ENCODE peak calls at places on chromosome X, in seven cellular contexts. One of them, this sample, is unnamed.

GRCh38 chrX:19698125-19698524 is 182.8 kb upstream of the MAP3K15 start:
- DNase-seq in breast epithelium: no peak
- DNase-seq in amniotic stem cell: no peak
- DNase-seq in bronchial epithelial cell: peak
- DNase-seq in upper lobe of right lung: no peak
- DNase-seq in stimulated activated CD8-positive, alpha-beta memory T cell treated with anti-CD3 and anti-CD28 coated beads, Interleukin-4, amount 100 ng/mL, for 4 hours: no peak
- DNase-seq in osteocyte: no peak
- DNase-seq in this sample: no peak

GRCh38 chrX:45623266-45623665 is 422.6 kb upstream of the DIPK2B start:
- DNase-seq in upper lobe of right lung: no peak
- DNase-seq in amniotic stem cell: peak
- DNase-seq in osteocyte: no peak
- DNase-seq in stimulated activated CD8-positive, alpha-beta memory T cell treated with anti-CD3 and anti-CD28 coated beads, Interleukin-4, amount 100 ng/mL, for 4 hours: no peak
- DNase-seq in bronchial epithelial cell: peak
- DNase-seq in breast epithelium: no peak
- DNase-seq in this sample: no peak

GRCh38 chrX:71533850-71534515 is 1.1 kb downstream of the OGT start:
- DNase-seq in breast epithelium: no peak
- DNase-seq in bronchial epithelial cell: peak
- DNase-seq in amniotic stem cell: no peak
- DNase-seq in stimulated activated CD8-positive, alpha-beta memory T cell treated with anti-CD3 and anti-CD28 coated beads, Interleukin-4, amount 100 ng/mL, for 4 hours: peak
- DNase-seq in osteocyte: no peak
- DNase-seq in upper lobe of right lung: peak
- DNase-seq in this sample: no peak

GRCh38 chrX:2320580-2321327 is 180.0 kb downstream of the DHRSX start:
- DNase-seq in stimulated activated CD8-positive, alpha-beta memory T cell treated with anti-CD3 and anti-CD28 coated beads, Interleukin-4, amount 100 ng/mL, for 4 hours: no peak
- DNase-seq in amniotic stem cell: no peak
- DNase-seq in bronchial epithelial cell: peak
- DNase-seq in breast epithelium: no peak
- DNase-seq in upper lobe of right lung: peak
- DNase-seq in osteocyte: no peak
- DNase-seq in this sample: no peak

GRCh38 chrX:334331-334891 is 15.8 kb upstream of the GTPBP6 start:
- DNase-seq in stimulated activated CD8-positive, alpha-beta memory T cell treated with anti-CD3 and anti-CD28 coated beads, Interleukin-4, amount 100 ng/mL, for 4 hours: no peak
- DNase-seq in amniotic stem cell: no peak
- DNase-seq in upper lobe of right lung: peak
- DNase-seq in bronchial epithelial cell: no peak
- DNase-seq in breast epithelium: no peak
- DNase-seq in osteocyte: no peak
- DNase-seq in this sample: no peak

GRCh38 chrX:151982217-151982616 is 7.7 kb upstream of the GABRE start:
- DNase-seq in upper lobe of right lung: no peak
- DNase-seq in bronchial epithelial cell: peak
- DNase-seq in stimulated activated CD8-positive, alpha-beta memory T cell treated with anti-CD3 and anti-CD28 coated beads, Interleukin-4, amount 100 ng/mL, for 4 hours: no peak
- DNase-seq in breast epithelium: no peak
- DNase-seq in osteocyte: no peak
- DNase-seq in amniotic stem cell: no peak
- DNase-seq in this sample: no peak

GRCh38 chrX:69027181-69028005 is 137.9 kb downstream of the PJA1 start:
- DNase-seq in breast epithelium: no peak
- DNase-seq in amniotic stem cell: no peak
- DNase-seq in bronchial epithelial cell: peak
- DNase-seq in osteocyte: peak
- DNase-seq in stimulated activated CD8-positive, alpha-beta memory T cell treated with anti-CD3 and anti-CD28 coated beads, Interleukin-4, amount 100 ng/mL, for 4 hours: no peak
- DNase-seq in upper lobe of right lung: no peak
- DNase-seq in this sample: no peak

GRCh38 chrX:2577844-2578444 is 77.2 kb upstream of the DHRSX start:
- DNase-seq in stimulated activated CD8-positive, alpha-beta memory T cell treated with anti-CD3 and anti-CD28 coated beads, Interleukin-4, amount 100 ng/mL, for 4 hours: no peak
- DNase-seq in amniotic stem cell: no peak
- DNase-seq in bronchial epithelial cell: no peak
- DNase-seq in osteocyte: no peak
- DNase-seq in upper lobe of right lung: no peak
- DNase-seq in breast epithelium: no peak
- DNase-seq in this sample: no peak

GRCh38 chrX:96182366-96182765 is 502.3 kb upstream of the DIAPH2 start:
- DNase-seq in stimulated activated CD8-positive, alpha-beta memory T cell treated with anti-CD3 and anti-CD28 coated beads, Interleukin-4, amount 100 ng/mL, for 4 hours: no peak
- DNase-seq in upper lobe of right lung: no peak
- DNase-seq in breast epithelium: no peak
- DNase-seq in amniotic stem cell: no peak
- DNase-seq in bronchial epithelial cell: peak
- DNase-seq in osteocyte: no peak
- DNase-seq in this sample: no peak

GRCh38 chrX:140866446-140866845 is 135.9 kb upstream of the SPANXB1 start:
- DNase-seq in upper lobe of right lung: no peak
- DNase-seq in stimulated activated CD8-positive, alpha-beta memory T cell treated with anti-CD3 and anti-CD28 coated beads, Interleukin-4, amount 100 ng/mL, for 4 hours: no peak
- DNase-seq in osteocyte: no peak
- DNase-seq in amniotic stem cell: no peak
- DNase-seq in breast epithelium: no peak
- DNase-seq in bronchial epithelial cell: no peak
- DNase-seq in this sample: no peak

GRCh38 chrX:13937370-13938052 is 92.2 kb downstream of the GEMIN8 start:
- DNase-seq in stimulated activated CD8-positive, alpha-beta memory T cell treated with anti-CD3 and anti-CD28 coated beads, Interleukin-4, amount 100 ng/mL, for 4 hours: no peak
- DNase-seq in osteocyte: no peak
- DNase-seq in amniotic stem cell: no peak
- DNase-seq in upper lobe of right lung: no peak
- DNase-seq in breast epithelium: no peak
- DNase-seq in bronchial epithelial cell: no peak
- DNase-seq in this sample: no peak